ENCODE peak calls at places on chromosome 2, in four cellular contexts. U is esophagus muscularis mucosa; D is astrocyte; P is CD8-positive, alpha-beta T cell. X is an unnamed sample.

GRCh38 chr2:206443735-206444527 is 599 bp downstream of the ADAM23 start:
- DNase-seq in U (no peak), D (peak), P (no peak), X (peak)

GRCh38 chr2:141497262-141497661 is 633.6 kb downstream of the LRP1B start:
- DNase-seq in U (no peak), D (no peak), P (no peak), X (no peak)

GRCh38 chr2:12455626-12456025 is 261.1 kb upstream of the TRIB2 start:
- DNase-seq in U (no peak), D (no peak), P (no peak), X (no peak)

GRCh38 chr2:216082805-216083204 is 1.1 kb downstream of the TMEM169 start:
- DNase-seq in U (no peak), D (peak), P (no peak), X (no peak)

GRCh38 chr2:232434091-232434490 is 21.9 kb upstream of the ALPI start:
- DNase-seq in U (no peak), D (no peak), P (no peak), X (no peak)

GRCh38 chr2:37768491-37768925 is 97.1 kb upstream of the CDC42EP3 start:
- DNase-seq in U (no peak), D (peak), P (no peak), X (peak)

GRCh38 chr2:217653240-217653639 is 349.6 kb downstream of the TNS1 start:
- DNase-seq in U (no peak), D (peak), P (no peak), X (peak)

GRCh38 chr2:127024769-127025356 is 82.1 kb downstream of the BIN1 start:
- DNase-seq in U (peak), D (peak), P (no peak), X (peak)

GRCh38 chr2:126890136-126890961 is 8.3 kb upstream of the TEX51 start:
- DNase-seq in U (peak), D (no peak), P (no peak), X (no peak)

GRCh38 chr2:172972005-172972619 is 103.5 kb upstream of the MAP3K20 start:
- DNase-seq in U (no peak), D (no peak), P (peak), X (peak)

GRCh38 chr2:214192711-214193110 is 218.1 kb upstream of the VWC2L start:
- DNase-seq in U (no peak), D (no peak), P (no peak), X (no peak)

GRCh38 chr2:151338115-151338514 is 19.3 kb upstream of the TNFAIP6 start:
- DNase-seq in U (peak), D (no peak), P (no peak), X (no peak)

GRCh38 chr2:36450466-36451196 is 95.1 kb downstream of the CRIM1 start:
- DNase-seq in U (no peak), D (peak), P (no peak), X (peak)

GRCh38 chr2:235270951-235271350 is 222.9 kb upstream of the AGAP1 start:
- DNase-seq in U (no peak), D (peak), P (peak), X (peak)

GRCh38 chr2:154978244-154978643 is 279.7 kb downstream of the KCNJ3 start:
- DNase-seq in U (no peak), D (no peak), P (no peak), X (no peak)

GRCh38 chr2:202149953-202150352 is 76.9 kb downstream of the KIAA2012 start:
- DNase-seq in U (no peak), D (peak), P (no peak), X (no peak)

GRCh38 chr2:19759880-19760279 is 141.9 kb downstream of the TTC32 start:
- DNase-seq in U (no peak), D (no peak), P (no peak), X (no peak)

GRCh38 chr2:206245178-206245778 is 29.2 kb upstream of the ZDBF2 start:
- DNase-seq in U (no peak), D (no peak), P (no peak), X (no peak)

GRCh38 chr2:46010925-46011490 is 286.2 kb upstream of the EPAS1 start:
- DNase-seq in U (no peak), D (no peak), P (no peak), X (no peak)

GRCh38 chr2:43737855-43738254 is 36.0 kb upstream of the DYNC2LI1 start:
- DNase-seq in U (no peak), D (no peak), P (no peak), X (no peak)

GRCh38 chr2:227430644-227431043 is 41.3 kb upstream of the AGFG1 start:
- DNase-seq in U (no peak), D (no peak), P (no peak), X (peak)

GRCh38 chr2:223901311-223901710 is 43.8 kb downstream of the WDFY1 start:
- DNase-seq in U (no peak), D (no peak), P (no peak), X (no peak)

GRCh38 chr2:46096272-46096671 is 200.9 kb upstream of the EPAS1 start:
- DNase-seq in U (no peak), D (peak), P (no peak), X (no peak)

GRCh38 chr2:59540864-59541263 is 1012.6 kb downstream of the BCL11A start:
- DNase-seq in U (no peak), D (no peak), P (no peak), X (no peak)

GRCh38 chr2:210528716-210529115 is 27.7 kb upstream of the CPS1 start:
- DNase-seq in U (no peak), D (peak), P (no peak), X (no peak)

GRCh38 chr2:163673522-163673921 is 62.3 kb downstream of the FIGN start:
- DNase-seq in U (no peak), D (no peak), P (no peak), X (no peak)

GRCh38 chr2:157334797-157335196 is 9.2 kb upstream of the ERMN start:
- DNase-seq in U (no peak), D (no peak), P (no peak), X (no peak)

GRCh38 chr2:85611217-85611704 is 605 bp downstream of the C2orf68 start:
- DNase-seq in U (no peak), D (no peak), P (no peak), X (no peak)

GRCh38 chr2:128622371-128622770 is 303.7 kb upstream of the HS6ST1 start:
- DNase-seq in U (no peak), D (no peak), P (no peak), X (no peak)

GRCh38 chr2:104127049-104127770 is 726.7 kb upstream of the POU3F3 start:
- DNase-seq in U (no peak), D (no peak), P (no peak), X (no peak)

GRCh38 chr2:25738383-25739343 is 65.3 kb upstream of the DTNB start:
- DNase-seq in U (no peak), D (no peak), P (no peak), X (no peak)
- H3K27ac ChIP-seq in U (no peak), D (no peak), P (no peak), X (no peak)

GRCh38 chr2:167294775-167295140 is 406.5 kb downstream of the XIRP2 start:
- DNase-seq in U (no peak), D (no peak), P (no peak), X (no peak)
- H3K4me3 ChIP-seq in U (peak), D (peak), P (no peak), X (peak)

GRCh38 chr2:175181104-175181876 is at the start of gene ATP5MC3:
- DNase-seq in U (peak), D (peak), P (peak), X (peak)
- TF ChIP-seq CTCF in U (no peak), D (no peak), P (no peak), X (peak)

GRCh38 chr2:88147145-88147544 is 19.3 kb upstream of the FABP1 start:
- DNase-seq in U (no peak), D (no peak), P (no peak), X (no peak)

GRCh38 chr2:88141952-88142351 is 14.1 kb upstream of the FABP1 start:
- DNase-seq in U (no peak), D (no peak), P (no peak), X (no peak)

GRCh38 chr2:88146590-88146989 is 18.7 kb upstream of the FABP1 start:
- DNase-seq in U (no peak), D (no peak), P (no peak), X (no peak)

GRCh38 chr2:88144271-88144670 is 16.4 kb upstream of the FABP1 start:
- DNase-seq in U (no peak), D (no peak), P (no peak), X (no peak)

GRCh38 chr2:88144914-88145497 is 17.1 kb upstream of the FABP1 start:
- DNase-seq in U (no peak), D (no peak), P (no peak), X (no peak)
- H3K27ac ChIP-seq in U (no peak), D (no peak), P (no peak), X (no peak)

GRCh38 chr2:161426788-161427412 is 10.8 kb downstream of the TBR1 start:
- DNase-seq in U (no peak), D (no peak), P (no peak), X (no peak)

GRCh38 chr2:161426416-161426787 is 10.3 kb downstream of the TBR1 start:
- DNase-seq in U (no peak), D (no peak), P (no peak), X (no peak)

GRCh38 chr2:161425966-161426365 is 9.9 kb downstream of the TBR1 start:
- DNase-seq in U (no peak), D (no peak), P (no peak), X (no peak)

GRCh38 chr2:161428240-161428587 is 12.1 kb downstream of the TBR1 start:
- DNase-seq in U (no peak), D (no peak), P (no peak), X (no peak)

DNA sequence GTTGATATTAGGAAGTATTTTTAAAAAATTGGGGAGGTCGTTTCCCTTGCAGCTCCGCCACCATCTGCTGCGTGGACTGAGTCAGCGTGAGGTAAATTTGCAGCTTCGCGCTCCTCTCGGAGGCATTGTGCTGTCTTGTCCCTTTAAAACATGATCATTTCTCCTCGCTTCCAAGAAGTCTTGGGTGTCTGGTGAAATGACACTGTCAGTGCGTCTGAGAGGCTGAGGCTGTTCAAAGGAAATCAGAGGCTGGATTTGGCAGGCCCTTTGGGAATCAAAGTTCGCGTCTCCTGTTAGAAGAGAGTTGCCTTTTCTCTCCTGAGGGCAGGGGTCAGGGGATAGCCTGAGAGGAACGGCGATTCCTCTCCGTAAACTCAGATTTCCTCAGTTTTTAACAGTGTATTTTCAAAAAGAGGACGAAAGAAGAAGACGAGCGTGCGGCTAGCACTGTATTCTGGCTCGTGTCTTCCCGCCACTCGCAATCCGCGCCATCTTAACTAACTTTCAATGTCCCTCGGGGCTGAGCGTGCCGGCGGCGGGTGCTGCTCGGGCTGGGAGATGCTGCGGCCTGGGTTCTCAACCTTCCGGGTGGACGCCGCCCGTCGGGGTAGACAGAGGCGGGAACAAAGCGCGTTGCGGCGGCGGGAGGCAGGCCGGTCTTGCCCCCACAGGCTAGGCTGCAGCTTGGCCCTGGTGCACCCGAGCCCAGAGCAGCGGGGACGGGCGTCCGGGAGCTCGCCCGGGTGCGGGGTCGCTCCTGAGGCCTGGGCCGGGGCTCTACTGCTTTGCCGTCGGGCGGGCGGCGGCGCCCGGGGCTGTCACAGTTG is 11.5 kb downstream of the TBR1 start:
- DNase-seq in U (no peak), D (no peak), P (no peak), X (no peak)
- H3K4me3 ChIP-seq in U (peak), D (peak), P (no peak), X (peak)

DNA sequence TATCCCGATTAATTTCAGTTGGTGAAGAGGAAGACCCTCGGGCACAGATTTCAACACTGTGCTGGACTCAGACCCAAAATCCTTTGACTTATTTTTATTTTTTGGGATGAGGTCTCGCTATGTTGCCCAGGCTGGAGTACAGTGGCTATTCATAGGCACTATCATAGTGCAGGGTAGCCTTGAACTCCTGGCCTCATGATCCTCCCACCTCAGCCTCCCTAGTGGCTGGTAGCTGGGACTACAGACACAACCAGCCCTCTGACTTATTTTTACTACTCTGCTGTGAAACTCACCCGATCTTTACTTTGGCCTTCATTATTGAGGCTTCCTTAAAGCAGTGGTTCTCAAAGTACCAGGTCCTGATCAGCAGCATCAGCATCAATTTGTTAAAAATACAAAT is 18.2 kb upstream of the ADAM17 start:
- DNase-seq in U (no peak), D (no peak), P (no peak), X (no peak)
- TF ChIP-seq CTCF in U (no peak), D (no peak), P (no peak), X (peak)

GRCh38 chr2:55618649-55619055 is 1.2 kb upstream of the PPP4R3B start:
- DNase-seq in U (no peak), D (peak), P (peak), X (peak)
- H3K27ac ChIP-seq in U (peak), D (peak), P (peak), X (peak)

DNA sequence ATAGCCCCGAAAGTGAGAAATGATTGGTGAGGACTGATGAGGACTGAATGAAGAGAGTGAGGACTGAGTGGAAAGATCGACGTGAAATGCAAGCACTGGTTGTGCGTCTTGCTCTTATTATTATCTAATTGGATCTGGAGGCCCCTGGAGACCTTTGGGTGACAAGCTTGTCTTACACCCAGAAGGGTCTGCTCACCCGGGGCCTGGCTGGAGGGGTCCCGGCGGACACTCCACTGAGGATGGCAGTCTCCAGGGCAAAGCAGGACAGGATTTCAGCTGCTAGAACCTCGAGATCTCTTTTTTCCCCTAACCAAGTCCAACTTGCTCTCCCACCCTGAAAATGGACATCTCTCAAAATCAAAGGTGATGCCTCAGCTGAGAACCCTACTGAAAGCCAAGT is 160.2 kb downstream of the MYT1L start:
- DNase-seq in U (no peak), D (no peak), P (no peak), X (no peak)
- H3K4me3 ChIP-seq in U (no peak), D (no peak), P (no peak), X (no peak)